ENCODE peak calls at places on chromosomes 12 and 14, in six cellular contexts. L is A549, G is GM12878, Z is HepG2, I is endothelial cell of umbilical vein, N is K562. B is an unnamed sample.

GRCh38 chr12:92593734-92594402 is 108.9 kb upstream of the PLEKHG7 start:
- DNase-seq in L (peak), G (peak), Z (peak), I (peak), N (no peak), B (peak)

GRCh38 chr12:68887641-68888040 is 45.3 kb downstream of the CPM start:
- DNase-seq in L (no peak), G (no peak), Z (no peak), I (no peak), N (no peak), B (no peak)

GRCh38 chr12:69639400-69640016 is 28.8 kb upstream of the LRRC10 start:
- DNase-seq in L (peak), G (peak), Z (peak), I (peak), N (peak), B (peak)

GRCh38 chr14:104085032-104085888 is at the start of gene ASPG:
- DNase-seq in L (peak), G (no peak), Z (no peak), I (no peak), N (peak), B (no peak)

GRCh38 chr14:38405851-38406630 is 150.1 kb upstream of the CLEC14A start:
- DNase-seq in L (peak), G (no peak), Z (no peak), I (peak), N (no peak), B (no peak)

GRCh38 chr14:99531221-99532096 is 50.2 kb downstream of the CCNK start:
- DNase-seq in L (no peak), G (no peak), Z (no peak), I (peak), N (no peak), B (no peak)

GRCh38 chr14:91350813-91351507 is 66.7 kb downstream of the CCDC88C start:
- DNase-seq in L (no peak), G (peak), Z (no peak), I (no peak), N (no peak), B (peak)

GRCh38 chr14:38042356-38042755 is 165.3 kb upstream of the SSTR1 start:
- DNase-seq in L (peak), G (no peak), Z (peak), I (peak), N (no peak), B (no peak)

GRCh38 chr12:111457577-111457976 is 51.9 kb downstream of the SH2B3 start:
- DNase-seq in L (no peak), G (no peak), Z (no peak), I (no peak), N (no peak), B (no peak)

GRCh38 chr12:114529956-114530355 is 124.0 kb upstream of the TBX5 start:
- DNase-seq in L (no peak), G (no peak), Z (no peak), I (no peak), N (no peak), B (no peak)

GRCh38 chr12:90152897-90153624 is 444.4 kb upstream of the ATP2B1 start:
- DNase-seq in L (no peak), G (no peak), Z (no peak), I (no peak), N (no peak), B (peak)

GRCh38 chr12:132730353-132730752 is 19.7 kb downstream of the PGAM5 start:
- DNase-seq in L (no peak), G (no peak), Z (no peak), I (no peak), N (no peak), B (no peak)

GRCh38 chr12:92544321-92544720 is 158.5 kb upstream of the PLEKHG7 start:
- DNase-seq in L (no peak), G (no peak), Z (no peak), I (peak), N (no peak), B (no peak)

GRCh38 chr12:15208871-15209656 is 12.2 kb downstream of the RERG start:
- DNase-seq in L (no peak), G (no peak), Z (no peak), I (no peak), N (no peak), B (no peak)

GRCh38 chr14:95065411-95065810 is 91.9 kb downstream of the DICER1 start:
- DNase-seq in L (no peak), G (no peak), Z (no peak), I (no peak), N (no peak), B (no peak)
- TF ChIP-seq MYC in L (no peak), G (no peak), Z (no peak), I (no peak), N (no peak), B (no peak)

DNA sequence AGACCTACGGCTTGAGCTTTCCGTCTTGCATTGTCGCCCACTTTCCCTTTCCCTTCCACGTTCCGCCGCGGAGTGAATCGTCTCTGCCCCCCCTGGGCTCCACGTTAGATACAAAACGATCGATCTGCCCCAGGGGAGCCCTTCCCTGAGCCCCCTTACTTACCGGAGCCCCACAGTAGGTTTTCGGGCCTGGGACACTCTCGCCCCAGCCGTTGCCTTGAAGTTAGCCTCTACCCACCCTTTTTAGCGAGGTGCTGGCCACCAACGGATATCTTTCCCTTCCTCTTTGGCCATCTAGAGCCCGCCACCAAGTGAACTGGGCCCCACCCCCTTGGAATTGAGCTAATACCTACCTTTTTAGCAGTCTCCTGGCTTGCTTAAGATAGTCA is 583 bp downstream of the RBM25 start:
- DNase-seq in L (peak), G (no peak), Z (peak), I (peak), N (no peak), B (peak)
- TF ChIP-seq MYC in L (no peak), G (no peak), Z (no peak), I (no peak), N (no peak), B (peak)

DNA sequence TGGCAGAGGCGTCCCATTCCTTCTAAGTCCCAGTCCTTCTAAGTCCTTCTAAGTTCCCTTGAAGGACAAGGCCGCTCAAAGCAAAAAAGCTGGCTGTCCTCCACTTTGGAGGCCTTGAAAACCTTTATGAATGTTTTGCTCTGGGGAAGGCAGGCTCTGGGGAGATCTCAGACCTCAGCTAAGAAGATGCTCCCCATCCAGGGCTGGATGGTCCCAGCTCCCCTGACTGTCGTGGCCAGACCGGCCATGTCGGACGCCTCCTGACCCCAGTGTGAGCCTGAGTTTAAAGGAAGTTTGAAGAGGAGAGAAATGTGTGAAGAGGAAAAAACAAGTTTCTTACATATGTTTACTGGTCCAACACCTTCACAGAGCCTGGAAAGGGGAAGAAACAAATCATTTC is 5.9 kb downstream of the KRT84 start:
- DNase-seq in L (no peak), G (no peak), Z (no peak), I (no peak), N (no peak), B (no peak)
- TF ChIP-seq MYC in L (no peak), G (no peak), Z (no peak), I (no peak), N (no peak), B (no peak)

GRCh38 chr12:106321139-106321850 is 18.8 kb downstream of the TCP11L2 start:
- DNase-seq in L (no peak), G (no peak), Z (no peak), I (no peak), N (no peak), B (no peak)
- TF ChIP-seq MYC in L (no peak), G (no peak), Z (no peak), I (no peak), N (no peak), B (no peak)

DNA sequence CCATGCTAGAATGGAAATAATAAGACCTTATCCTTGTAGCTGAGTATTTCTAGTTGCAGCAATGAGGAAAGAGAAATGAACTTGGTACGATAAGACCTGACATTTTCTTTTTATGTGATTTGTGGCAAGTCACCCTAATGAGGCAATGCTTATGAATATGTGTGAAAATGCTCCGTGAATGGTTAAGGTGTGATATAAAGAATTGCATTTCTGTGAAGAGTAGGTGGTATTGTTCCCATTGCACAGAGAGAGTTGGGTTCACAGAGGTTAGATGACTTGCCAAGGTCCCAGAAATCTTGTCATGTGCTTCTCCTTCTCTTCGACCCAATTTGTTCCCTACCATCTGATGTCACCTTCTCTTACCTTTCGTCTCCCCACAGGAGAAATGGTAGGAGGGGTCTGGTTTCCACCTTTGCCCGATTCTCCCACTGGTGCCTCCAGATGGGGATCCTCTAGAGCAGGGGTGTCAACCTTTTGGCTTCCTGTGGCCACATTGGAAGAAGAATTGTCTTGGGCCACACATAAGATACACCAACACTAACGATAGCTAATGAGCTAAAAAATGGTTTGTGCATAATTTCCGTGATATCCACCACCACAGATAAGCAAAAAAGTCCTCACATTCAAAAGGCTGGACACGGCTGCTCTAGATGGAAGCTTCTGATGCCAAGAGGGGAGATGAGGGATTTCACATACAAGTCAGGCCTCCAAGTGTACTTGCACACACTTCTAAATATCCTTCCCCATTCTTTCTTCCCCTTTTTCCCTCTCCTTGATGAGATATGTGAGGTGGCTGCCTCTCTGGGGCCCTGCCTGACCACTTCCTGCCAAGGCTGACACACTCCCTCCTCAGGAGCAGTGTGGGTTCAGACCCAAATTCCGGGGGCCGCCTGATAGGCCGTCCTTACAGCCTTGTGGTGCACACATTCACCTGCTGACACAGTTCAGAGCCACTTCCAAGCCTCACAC is 96.1 kb downstream of the PLXNC1 start:
- DNase-seq in L (no peak), G (no peak), Z (no peak), I (no peak), N (no peak), B (peak)
- TF ChIP-seq MYC in L (no peak), G (no peak), Z (no peak), I (no peak), N (no peak), B (peak)

B was measured in NB4.